ENCODE peak calls at places on chromosomes 7 and 10, in ten cellular contexts. U is astrocyte, I is thoracic aorta, X is Peyer's patch, S is stomach, D is cardiac muscle cell, A is esophagus squamous epithelium, Q is brain microvascular endothelial cell, L is tibial nerve, K is spleen. T is an unnamed sample. For H3K36me3, the result is how much of the 10 kb centered on the place peaks cover.

GRCh38 chr7:5359344-5359743 is 64.3 kb downstream of the TNRC18 start:
- DNase-seq in Q (no peak), D (no peak), S (no peak), L (no peak), I (no peak), U (no peak), K (no peak), A (no peak), X (no peak), T (no peak)

GRCh38 chr7:54785261-54785660 is 26.2 kb upstream of the SEC61G start:
- DNase-seq in Q (no peak), S (no peak), D (no peak), U (no peak), X (no peak), K (no peak), L (no peak), I (no peak), A (no peak), T (no peak)

GRCh38 chr10:77393411-77393810 is 244.2 kb downstream of the KCNMA1 start:
- DNase-seq in L (no peak), D (no peak), K (no peak), S (no peak), X (no peak), I (no peak), Q (no peak), U (no peak), A (no peak), T (no peak)

GRCh38 chr10:80390740-80391139 is 17.6 kb upstream of the PRXL2A start:
- DNase-seq in X (no peak), S (no peak), U (no peak), D (no peak), L (no peak), A (no peak), K (no peak), I (no peak), Q (no peak), T (no peak)

GRCh38 chr10:91604936-91605534 is 27.8 kb downstream of the PPP1R3C start:
- DNase-seq in K (no peak), S (no peak), D (peak), Q (peak), U (peak), I (no peak), A (no peak), L (no peak), X (no peak), T (peak)

GRCh38 chr10:28669227-28670173 is 7.8 kb upstream of the BAMBI start:
- DNase-seq in L (no peak), A (no peak), Q (no peak), X (no peak), D (no peak), S (no peak), K (no peak), I (no peak), U (no peak), T (no peak)

GRCh38 chr7:131338990-131339389 is 11.3 kb downstream of the MKLN1 start:
- DNase-seq in L (no peak), D (no peak), U (no peak), S (no peak), I (no peak), Q (no peak), X (no peak), A (no peak), K (no peak), T (no peak)

GRCh38 chr10:79050896-79051555 is 17.7 kb upstream of the ZMIZ1 start:
- DNase-seq in Q (no peak), S (no peak), L (no peak), K (peak), A (no peak), X (peak), U (no peak), D (peak), I (no peak), T (no peak)

GRCh38 chr10:95761939-95762492 is 6.1 kb downstream of the ENTPD1 start:
- DNase-seq in X (no peak), L (no peak), I (no peak), S (no peak), D (no peak), K (no peak), A (no peak), U (no peak), Q (no peak), T (no peak)

GRCh38 chr10:62637249-62638061 is 167.1 kb upstream of the ADO start:
- DNase-seq in X (no peak), L (no peak), I (no peak), D (peak), A (no peak), S (peak), U (peak), K (peak), Q (peak), T (peak)

GRCh38 chr10:114684822-114685209 is 26.7 kb upstream of the ABLIM1 start:
- DNase-seq in L (no peak), X (no peak), I (no peak), Q (peak), D (peak), U (peak), A (no peak), S (no peak), K (no peak), T (peak)

GRCh38 chr10:58544135-58544534 is 31.5 kb downstream of the BICC1 start:
- DNase-seq in K (no peak), I (no peak), D (no peak), X (no peak), S (no peak), U (no peak), L (no peak), A (no peak), Q (no peak), T (no peak)

GRCh38 chr7:26709210-26709990 is 155.0 kb downstream of the SKAP2 start:
- DNase-seq in I (no peak), A (no peak), S (no peak), K (no peak), Q (no peak), D (no peak), X (no peak), U (no peak), L (no peak), T (no peak)

DNA sequence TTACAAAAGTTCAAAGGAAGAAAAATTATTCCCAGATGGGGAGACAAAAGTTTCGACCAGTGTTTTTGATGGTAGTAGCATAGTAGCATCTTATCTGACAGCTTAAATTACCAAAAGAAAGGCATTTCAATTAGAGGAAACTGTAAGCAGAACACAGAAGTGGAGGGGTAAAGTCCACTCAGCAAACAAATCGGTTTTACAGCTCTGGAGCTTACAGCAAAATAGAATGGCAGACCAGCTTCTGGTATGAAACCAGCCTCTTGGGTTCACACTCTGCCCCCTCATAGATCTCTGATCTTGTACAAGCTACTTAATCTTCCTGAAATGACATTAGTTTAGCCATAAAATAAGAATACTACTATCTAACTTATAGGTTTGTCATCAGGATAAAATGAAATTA is 118.6 kb downstream of the RNF32 start:
- DNase-seq in D (no peak), S (no peak), A (no peak), L (no peak), K (no peak), U (no peak), I (no peak), Q (no peak), X (no peak), T (no peak)
- H3K27ac ChIP-seq in D (no peak), S (no peak), A (no peak), L (no peak), K (no peak), U (no peak), I (no peak), Q (no peak), X (no peak), T (no peak)

GRCh38 chr7:47370461-47371042 is 211.4 kb downstream of the TNS3 start:
- DNase-seq in Q (peak), S (no peak), X (no peak), K (peak), D (no peak), U (peak), A (no peak), L (no peak), I (no peak), T (no peak)
- H3K36me3 ChIP-seq in Q (under half), S (under half), X (under half), K (half or more), D (under half), U (under half), A (under half), L (under half), I (under half), T (under half)

GRCh38 chr7:155261031-155261985 is 36.4 kb upstream of the INSIG1 start:
- DNase-seq in U (no peak), I (no peak), Q (no peak), L (no peak), A (no peak), X (peak), D (no peak), S (no peak), K (peak), T (no peak)
- TF ChIP-seq CTCF in U (no peak), I (no peak), Q (no peak), L (no peak), A (no peak), X (no peak), D (no peak), S (no peak), K (no peak), T (no peak)

DNA sequence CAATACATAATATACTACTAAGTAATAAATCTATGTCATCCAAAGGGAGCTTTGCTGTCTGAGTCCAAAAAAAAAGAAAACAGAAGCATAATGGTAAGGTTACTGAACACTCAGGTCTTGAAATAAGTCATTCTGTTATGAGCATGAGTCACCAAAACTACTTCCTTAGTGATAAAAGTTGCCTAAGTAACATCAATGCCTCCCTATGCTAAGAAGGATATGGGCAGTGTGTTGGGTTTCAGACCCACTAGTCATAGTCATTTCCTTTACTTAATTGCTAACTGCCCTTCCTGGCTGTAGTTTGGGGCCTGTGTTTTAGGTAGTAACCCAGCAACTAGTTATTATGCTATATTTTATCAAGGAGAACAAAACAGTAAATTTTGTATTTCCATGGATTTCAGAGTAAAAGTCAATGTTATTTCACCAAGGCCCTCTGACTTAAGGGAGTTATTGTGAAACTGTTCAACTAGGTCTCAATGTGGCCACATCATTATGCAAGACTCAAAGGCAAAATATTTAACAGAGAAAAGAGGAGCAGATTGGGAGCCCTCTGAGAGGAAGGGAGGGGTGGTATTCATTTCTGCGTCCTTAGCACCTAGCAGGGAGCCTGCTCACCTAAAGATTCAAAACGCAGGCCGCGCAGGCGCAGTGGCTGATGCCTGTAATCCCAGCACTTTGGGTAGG is 11.7 kb upstream of the VIM start:
- DNase-seq in S (no peak), L (no peak), D (peak), A (no peak), Q (peak), I (no peak), X (no peak), U (peak), K (no peak), T (peak)
- H3K27ac ChIP-seq in S (peak), L (peak), D (no peak), A (peak), Q (peak), I (peak), X (peak), U (peak), K (peak), T (peak)